ENCODE peak calls at places on chromosomes 2 and 18, in eight cellular contexts. One of them, this sample, is unnamed.

GRCh38 chr18:29853126-29853525 is 1189.4 kb downstream of the DSC3 start:
- DNase-seq in NCI-H1105: no peak
- DNase-seq in HFF-Myc: no peak
- DNase-seq in GM13976: no peak
- DNase-seq in mesendoderm: no peak
- DNase-seq in fibroblast of pulmonary artery: peak
- DNase-seq in NAMALWA: no peak
- DNase-seq in NCI-H1092 treated with DMSO at 0.1 percent for 48 hours: no peak
- DNase-seq in this sample: peak

GRCh38 chr18:12837747-12838146 is 46.3 kb downstream of the PTPN2 start:
- DNase-seq in NCI-H1105: no peak
- DNase-seq in HFF-Myc: no peak
- DNase-seq in GM13976: no peak
- DNase-seq in mesendoderm: no peak
- DNase-seq in fibroblast of pulmonary artery: peak
- DNase-seq in NAMALWA: no peak
- DNase-seq in NCI-H1092 treated with DMSO at 0.1 percent for 48 hours: no peak
- DNase-seq in this sample: peak

GRCh38 chr18:44521673-44522032 is 159.0 kb upstream of the SETBP1 start:
- DNase-seq in NCI-H1105: no peak
- DNase-seq in HFF-Myc: no peak
- DNase-seq in GM13976: no peak
- DNase-seq in mesendoderm: no peak
- DNase-seq in fibroblast of pulmonary artery: no peak
- DNase-seq in NAMALWA: no peak
- DNase-seq in NCI-H1092 treated with DMSO at 0.1 percent for 48 hours: no peak
- DNase-seq in this sample: no peak

GRCh38 chr2:24635181-24635580 is 144.1 kb downstream of the NCOA1 start:
- DNase-seq in NCI-H1105: no peak
- DNase-seq in HFF-Myc: peak
- DNase-seq in GM13976: no peak
- DNase-seq in mesendoderm: no peak
- DNase-seq in fibroblast of pulmonary artery: peak
- DNase-seq in NAMALWA: no peak
- DNase-seq in NCI-H1092 treated with DMSO at 0.1 percent for 48 hours: no peak
- DNase-seq in this sample: peak

GRCh38 chr2:40033781-40034180 is 254.7 kb upstream of the THUMPD2 start:
- DNase-seq in NCI-H1105: no peak
- DNase-seq in HFF-Myc: no peak
- DNase-seq in GM13976: no peak
- DNase-seq in mesendoderm: no peak
- DNase-seq in fibroblast of pulmonary artery: peak
- DNase-seq in NAMALWA: no peak
- DNase-seq in NCI-H1092 treated with DMSO at 0.1 percent for 48 hours: no peak
- DNase-seq in this sample: peak

GRCh38 chr2:53787255-53787910 is 539 bp downstream of the ERLEC1 start:
- DNase-seq in NCI-H1105: no peak
- DNase-seq in HFF-Myc: no peak
- DNase-seq in GM13976: peak
- DNase-seq in mesendoderm: no peak
- DNase-seq in fibroblast of pulmonary artery: peak
- DNase-seq in NAMALWA: peak
- DNase-seq in NCI-H1092 treated with DMSO at 0.1 percent for 48 hours: no peak
- DNase-seq in this sample: peak

GRCh38 chr18:41577529-41577928 is 377.5 kb upstream of the PIK3C3 start:
- DNase-seq in NCI-H1105: no peak
- DNase-seq in HFF-Myc: no peak
- DNase-seq in GM13976: no peak
- DNase-seq in mesendoderm: no peak
- DNase-seq in fibroblast of pulmonary artery: no peak
- DNase-seq in NAMALWA: no peak
- DNase-seq in NCI-H1092 treated with DMSO at 0.1 percent for 48 hours: no peak
- DNase-seq in this sample: no peak

GRCh38 chr2:24050041-24050655 is 607 bp downstream of the FKBP1B start:
- DNase-seq in NCI-H1105: no peak
- DNase-seq in HFF-Myc: no peak
- DNase-seq in GM13976: peak
- DNase-seq in mesendoderm: peak
- DNase-seq in fibroblast of pulmonary artery: peak
- DNase-seq in NAMALWA: no peak
- DNase-seq in NCI-H1092 treated with DMSO at 0.1 percent for 48 hours: no peak
- DNase-seq in this sample: no peak

GRCh38 chr18:13791181-13791580 is 32.8 kb upstream of the MC5R start:
- DNase-seq in NCI-H1105: no peak
- DNase-seq in HFF-Myc: no peak
- DNase-seq in GM13976: no peak
- DNase-seq in mesendoderm: peak
- DNase-seq in fibroblast of pulmonary artery: peak
- DNase-seq in NAMALWA: no peak
- DNase-seq in NCI-H1092 treated with DMSO at 0.1 percent for 48 hours: no peak
- DNase-seq in this sample: peak

GRCh38 chr2:9630750-9631483 is at the start of gene YWHAQ:
- DNase-seq in NCI-H1105: peak
- DNase-seq in HFF-Myc: peak
- DNase-seq in GM13976: peak
- DNase-seq in mesendoderm: peak
- DNase-seq in fibroblast of pulmonary artery: peak
- DNase-seq in NAMALWA: peak
- DNase-seq in NCI-H1092 treated with DMSO at 0.1 percent for 48 hours: peak
- DNase-seq in this sample: peak

GRCh38 chr2:230170532-230170931 is 49.3 kb downstream of the SP110 start:
- DNase-seq in NCI-H1105: no peak
- DNase-seq in HFF-Myc: no peak
- DNase-seq in GM13976: no peak
- DNase-seq in mesendoderm: no peak
- DNase-seq in fibroblast of pulmonary artery: peak
- DNase-seq in NAMALWA: no peak
- DNase-seq in NCI-H1092 treated with DMSO at 0.1 percent for 48 hours: peak
- DNase-seq in this sample: no peak

GRCh38 chr2:12514631-12515437 is 201.9 kb upstream of the TRIB2 start:
- DNase-seq in NCI-H1105: no peak
- DNase-seq in HFF-Myc: no peak
- DNase-seq in GM13976: no peak
- DNase-seq in mesendoderm: peak
- DNase-seq in fibroblast of pulmonary artery: no peak
- DNase-seq in NAMALWA: no peak
- DNase-seq in NCI-H1092 treated with DMSO at 0.1 percent for 48 hours: no peak
- DNase-seq in this sample: peak

GRCh38 chr18:47978603-47979002 is 48.1 kb upstream of the SMAD2 start:
- DNase-seq in NCI-H1105: no peak
- DNase-seq in HFF-Myc: no peak
- DNase-seq in GM13976: no peak
- DNase-seq in mesendoderm: no peak
- DNase-seq in fibroblast of pulmonary artery: no peak
- DNase-seq in NAMALWA: no peak
- DNase-seq in NCI-H1092 treated with DMSO at 0.1 percent for 48 hours: no peak
- DNase-seq in this sample: no peak

GRCh38 chr18:12238861-12239260 is 15.3 kb upstream of the CIDEA start:
- DNase-seq in NCI-H1105: no peak
- DNase-seq in HFF-Myc: no peak
- DNase-seq in GM13976: no peak
- DNase-seq in mesendoderm: no peak
- DNase-seq in fibroblast of pulmonary artery: peak
- DNase-seq in NAMALWA: no peak
- DNase-seq in NCI-H1092 treated with DMSO at 0.1 percent for 48 hours: no peak
- DNase-seq in this sample: peak

GRCh38 chr2:68594674-68595492 is 48.5 kb upstream of the PROKR1 start:
- DNase-seq in NCI-H1105: no peak
- DNase-seq in HFF-Myc: peak
- DNase-seq in GM13976: peak
- DNase-seq in mesendoderm: peak
- DNase-seq in fibroblast of pulmonary artery: peak
- DNase-seq in NAMALWA: peak
- DNase-seq in NCI-H1092 treated with DMSO at 0.1 percent for 48 hours: no peak
- DNase-seq in this sample: peak